ENCODE peak calls at places on chromosomes 4 and X, in ten cellular contexts. V, G, T, B, Q, D, Y, M, L and A are unnamed samples.

GRCh38 chrX:125953769-125954168 is 212.3 kb downstream of the DCAF12L2 start:
- DNase-seq in V (no peak), G (no peak), T (no peak), B (no peak), Q (no peak), D (no peak), Y (no peak), M (no peak), L (no peak), A (no peak)

GRCh38 chr4:170089743-170090666 is at the start of gene AADAT:
- DNase-seq in V (peak; percentile 78), G (peak; percentile 35), T (peak; percentile 87), B (peak; percentile 81), Q (no peak), D (no peak), Y (no peak), M (no peak), L (peak; percentile 76), A (peak; percentile 72)

GRCh38 chr4:107034982-107035710 is 967 bp downstream of the DKK2 start:
- DNase-seq in V (peak; percentile 27), G (no peak), T (peak; percentile 23), B (no peak), Q (no peak), D (no peak), Y (no peak), M (no peak), L (no peak), A (peak; percentile 12)

GRCh38 chrX:86455495-86455894 is 307.2 kb downstream of the DACH2 start:
- DNase-seq in V (no peak), G (no peak), T (no peak), B (no peak), Q (no peak), D (no peak), Y (no peak), M (no peak), L (no peak), A (no peak)

GRCh38 chrX:17706676-17707075 is 30.6 kb upstream of the SCML1 start:
- DNase-seq in V (peak; percentile 63), G (no peak), T (no peak), B (peak; percentile 55), Q (peak; percentile 47), D (no peak), Y (no peak), M (no peak), L (no peak), A (peak; percentile 73)

GRCh38 chr4:176193126-176193525 is 2.3 kb downstream of the SPATA4 start:
- DNase-seq in V (peak; percentile 57), G (no peak), T (no peak), B (no peak), Q (no peak), D (no peak), Y (no peak), M (no peak), L (no peak), A (peak; percentile 46)

GRCh38 chr4:105060628-105061027 is 86.0 kb upstream of the TET2 start:
- DNase-seq in V (peak; percentile 32), G (no peak), T (no peak), B (no peak), Q (peak; percentile 44), D (no peak), Y (no peak), M (peak; percentile 18), L (no peak), A (peak; percentile 38)

GRCh38 chrX:138889152-138889551 is 177.6 kb upstream of the FGF13 start:
- DNase-seq in V (no peak), G (no peak), T (no peak), B (no peak), Q (no peak), D (no peak), Y (no peak), M (no peak), L (no peak), A (no peak)

GRCh38 chr4:110190249-110190648 is 8.2 kb downstream of the ELOVL6 start:
- DNase-seq in V (peak; percentile 49), G (no peak), T (no peak), B (no peak), Q (no peak), D (no peak), Y (no peak), M (no peak), L (no peak), A (peak; percentile 15)

GRCh38 chr4:178351185-178351584 is 908.9 kb upstream of the AGA start:
- DNase-seq in V (no peak), G (no peak), T (no peak), B (no peak), Q (no peak), D (no peak), Y (no peak), M (no peak), L (no peak), A (no peak)

GRCh38 chrX:13123247-13123856 is 78.9 kb upstream of the FAM9C start:
- DNase-seq in V (no peak), G (no peak), T (no peak), B (peak; percentile 33), Q (no peak), D (no peak), Y (no peak), M (no peak), L (no peak), A (no peak)

GRCh38 chr4:54516556-54517215 is 141.1 kb upstream of the KIT start:
- DNase-seq in V (peak; percentile 49), G (no peak), T (no peak), B (no peak), Q (no peak), D (no peak), Y (no peak), M (no peak), L (no peak), A (peak; percentile 4)

GRCh38 chrX:30690330-30690729 is 37.1 kb downstream of the GK start:
- DNase-seq in V (no peak), G (no peak), T (no peak), B (no peak), Q (no peak), D (no peak), Y (no peak), M (no peak), L (no peak), A (peak; percentile 31)

GRCh38 chr4:154807042-154807630 is 26.1 kb downstream of the RBM46 start:
- DNase-seq in V (peak; percentile 67), G (no peak), T (no peak), B (peak; percentile 33), Q (no peak), D (no peak), Y (peak; percentile 49), M (no peak), L (no peak), A (peak; percentile 78)

GRCh38 chr4:38078590-38079381 is 118.6 kb downstream of the PTTG2 start:
- DNase-seq in V (peak; percentile 92), G (no peak), T (no peak), B (peak; percentile 13), Q (no peak), D (no peak), Y (no peak), M (no peak), L (no peak), A (peak; percentile 89)

GRCh38 chrX:89034679-89035078 is 287.7 kb downstream of the CPXCR1 start:
- DNase-seq in V (no peak), G (no peak), T (no peak), B (no peak), Q (no peak), D (no peak), Y (no peak), M (no peak), L (no peak), A (no peak)

GRCh38 chr4:68494688-68495087 is 47.4 kb downstream of the TMPRSS11E start:
- DNase-seq in V (no peak), G (no peak), T (no peak), B (no peak), Q (no peak), D (no peak), Y (no peak), M (no peak), L (no peak), A (no peak)

GRCh38 chrX:101206471-101206870 is 13.1 kb upstream of the DRP2 start:
- DNase-seq in V (peak; percentile 64), G (no peak), T (no peak), B (peak; percentile 41), Q (no peak), D (no peak), Y (peak; percentile 59), M (peak; percentile 20), L (no peak), A (peak; percentile 55)

GRCh38 chr4:87087015-87087920 is 133.2 kb downstream of the KLHL8 start:
- DNase-seq in V (no peak), G (no peak), T (no peak), B (no peak), Q (no peak), D (no peak), Y (no peak), M (no peak), L (no peak), A (no peak)

GRCh38 chrX:110026099-110026844 is 23.4 kb downstream of the TMEM164 start:
- DNase-seq in V (peak; percentile 49), G (no peak), T (no peak), B (peak; percentile 59), Q (no peak), D (no peak), Y (no peak), M (no peak), L (peak; percentile 61), A (peak; percentile 40)

GRCh38 chr4:158259955-158260575 is 49.8 kb downstream of the TMEM144 start:
- DNase-seq in V (peak; percentile 56), G (no peak), T (no peak), B (peak; percentile 20), Q (no peak), D (no peak), Y (peak; percentile 29), M (no peak), L (no peak), A (peak; percentile 77)

GRCh38 chrX:20061869-20062254 is 54.8 kb downstream of the MAP7D2 start:
- DNase-seq in V (peak; percentile 48), G (no peak), T (no peak), B (no peak), Q (peak; percentile 52), D (no peak), Y (no peak), M (no peak), L (no peak), A (peak; percentile 51)

GRCh38 chrX:48493890-48494364 is 14.9 kb upstream of the PORCN start:
- DNase-seq in V (peak; percentile 58), G (no peak), T (peak; percentile 40), B (no peak), Q (no peak), D (no peak), Y (no peak), M (no peak), L (no peak), A (peak; percentile 55)

GRCh38 chrX:136879001-136879667 is 1.4 kb downstream of the RBMX start:
- DNase-seq in V (peak; percentile 11), G (no peak), T (no peak), B (no peak), Q (no peak), D (no peak), Y (peak; percentile 24), M (peak; percentile 21), L (no peak), A (peak; percentile 27)

GRCh38 chr4:26762650-26763049 is 98.0 kb upstream of the STIM2 start:
- DNase-seq in V (peak; percentile 48), G (no peak), T (no peak), B (no peak), Q (peak; percentile 52), D (no peak), Y (no peak), M (no peak), L (no peak), A (no peak)

GRCh38 chr4:68074397-68074796 is 55.3 kb downstream of the TMPRSS11F start:
- DNase-seq in V (peak; percentile 20), G (no peak), T (no peak), B (no peak), Q (peak; percentile 43), D (no peak), Y (no peak), M (no peak), L (no peak), A (no peak)

GRCh38 chr4:6987566-6987920 is 55.6 kb upstream of the TADA2B start:
- DNase-seq in V (peak; percentile 25), G (no peak), T (peak; percentile 20), B (no peak), Q (no peak), D (no peak), Y (peak; percentile 26), M (no peak), L (no peak), A (peak; percentile 31)

GRCh38 chr4:152197211-152197610 is 338.7 kb downstream of the FBXW7 start:
- DNase-seq in V (no peak), G (no peak), T (no peak), B (no peak), Q (no peak), D (no peak), Y (no peak), M (no peak), L (no peak), A (no peak)